ENCODE peak calls at places on chromosomes 1 and 21, in ten cellular contexts. P is effector CD4-positive, alpha-beta T cell; Q is CD8-positive, alpha-beta T cell; R is DMS153; M is NCI-H1048; D is mucosa of descending colon; C is NCI-H1694 treated with DMSO at 0.1 percent for 48 hours; K is fibroblast of the conjunctiva; W is H54; X is HTR-8/SVneo. I is an unnamed sample.
A peak's percentile ranks its signal among the peaks of the same experiment; 100 is the strongest.

GRCh38 chr1:113192242-113192641 is 119.2 kb downstream of the LRIG2 start:
- DNase-seq in D (no peak), P (no peak), K (no peak), R (no peak), X (no peak), M (no peak), Q (no peak), C (no peak), W (no peak), I (no peak)

GRCh38 chr1:54125671-54126070 is 27.1 kb downstream of the CDCP2 start:
- DNase-seq in K (no peak), C (no peak), R (peak; percentile 66), Q (no peak), D (peak; percentile 51), W (no peak), X (no peak), M (no peak), P (no peak), I (no peak)

GRCh38 chr1:28648493-28649238 is at the start of gene RNU11:
- DNase-seq in W (peak; percentile 42), R (peak; percentile 100), C (peak; percentile 97), K (peak; percentile 97), X (peak; percentile 65), D (peak; percentile 84), P (peak; percentile 81), M (peak; percentile 96), Q (peak; percentile 76), I (peak; percentile 93)

GRCh38 chr1:21244986-21245687 is 45.1 kb downstream of the ECE1 start:
- DNase-seq in X (no peak), M (no peak), P (no peak), R (no peak), W (no peak), K (no peak), D (no peak), C (no peak), Q (no peak), I (no peak)

GRCh38 chr1:58143972-58144752 is 402.4 kb downstream of the OMA1 start:
- DNase-seq in M (peak; percentile 78), C (peak; percentile 9), K (no peak), X (no peak), R (no peak), D (no peak), P (no peak), W (no peak), Q (no peak), I (no peak)

GRCh38 chr21:39385299-39386145 is 36.6 kb upstream of the HMGN1 start:
- DNase-seq in R (peak; percentile 59), W (no peak), P (no peak), Q (peak; percentile 39), C (no peak), D (peak; percentile 92), M (no peak), K (peak; percentile 77), X (no peak), I (no peak)

GRCh38 chr1:3393024-3393986 is 61.2 kb upstream of the ARHGEF16 start:
- DNase-seq in W (no peak), P (no peak), X (no peak), M (no peak), C (no peak), D (peak; percentile 48), K (no peak), Q (no peak), R (no peak), I (no peak)

GRCh38 chr1:26858891-26859630 is 3.9 kb upstream of the SFN start:
- DNase-seq in C (no peak), P (no peak), R (no peak), W (no peak), K (no peak), Q (no peak), D (no peak), X (no peak), M (no peak), I (no peak)

GRCh38 chr1:229325873-229326502 is 16.9 kb downstream of the CCSAP start:
- DNase-seq in W (no peak), K (no peak), Q (no peak), P (no peak), X (no peak), R (no peak), D (no peak), M (no peak), C (no peak), I (no peak)

GRCh38 chr21:45612096-45613019 is 31.2 kb upstream of the PCBP3 start:
- DNase-seq in R (no peak), X (peak; percentile 64), M (no peak), K (peak; percentile 10), Q (no peak), W (peak; percentile 86), C (no peak), D (no peak), P (no peak), I (no peak)

GRCh38 chr1:176843352-176844297 is 320.9 kb downstream of the ASTN1 start:
- DNase-seq in K (peak; percentile 42), Q (no peak), W (no peak), M (peak; percentile 35), C (peak; percentile 82), D (no peak), P (no peak), X (no peak), R (peak; percentile 56), I (no peak)

GRCh38 chr1:179127163-179127895 is 45.5 kb downstream of the TOR3A start:
- DNase-seq in W (no peak), Q (no peak), K (no peak), C (no peak), P (no peak), X (no peak), M (no peak), D (no peak), R (no peak), I (no peak)

GRCh38 chr1:30409476-30410152 is 313.8 kb downstream of the MATN1 start:
- DNase-seq in C (no peak), P (no peak), X (no peak), Q (no peak), M (no peak), D (no peak), R (no peak), W (no peak), K (no peak), I (no peak)

GRCh38 chr21:35922618-35923017 is 137.7 kb downstream of the SETD4 start:
- DNase-seq in R (no peak), P (no peak), W (no peak), D (no peak), X (no peak), C (no peak), Q (no peak), K (no peak), M (no peak), I (no peak)

GRCh38 chr1:17798011-17798410 is 42.9 kb downstream of the ACTL8 start:
- DNase-seq in D (no peak), P (no peak), R (no peak), W (no peak), X (no peak), Q (no peak), K (no peak), M (no peak), C (no peak), I (no peak)